ENCODE peak calls at places on chromosomes 13 and 19, in seven cellular contexts. U is iPS DF 6.9; Z is NCI-H1092 treated with DMSO at 0.1 percent for 48 hours; S is ELF-1; V is hypothalamus; B is activated T-cell treated with anti-CD3 and anti-CD28 coated beads for 1 hour; A is stimulated activated CD4-positive, alpha-beta T cell treated with anti-CD3 and anti-CD28 coated beads, Interleukin-2, amount 100 ng/mL, for 24 hours. K is an unnamed sample.
A peak's percentile ranks its signal among the peaks of the same experiment; 100 is the strongest.

GRCh38 chr19:53537523-53538377 is at the start of gene ZNF331:
- DNase-seq in U (no peak), Z (peak; percentile 36), S (peak; percentile 78), V (peak; percentile 46), B (peak; percentile 75), A (peak; percentile 88), K (no peak)

GRCh38 chr13:51967482-51968446 is 43.5 kb downstream of the ATP7B start:
- DNase-seq in U (no peak), Z (no peak), S (no peak), V (no peak), B (no peak), A (no peak), K (no peak)

GRCh38 chr13:73251866-73252265 is 193.1 kb downstream of the KLF5 start:
- DNase-seq in U (no peak), Z (no peak), S (no peak), V (no peak), B (no peak), A (no peak), K (no peak)

GRCh38 chr13:76043882-76044281 is 407.8 kb downstream of the LMO7 start:
- DNase-seq in U (no peak), Z (peak; percentile 24), S (no peak), V (no peak), B (no peak), A (no peak), K (peak; percentile 56)

GRCh38 chr19:5651361-5651760 is 28.5 kb downstream of the SAFB start:
- DNase-seq in U (no peak), Z (no peak), S (no peak), V (no peak), B (no peak), A (no peak), K (no peak)

GRCh38 chr19:38429055-38429810 is 3.2 kb upstream of the RASGRP4 start:
- DNase-seq in U (no peak), Z (no peak), S (no peak), V (no peak), B (no peak), A (peak; percentile 43), K (peak; percentile 8)

GRCh38 chr19:7883796-7884570 is 4.3 kb upstream of the LRRC8E start:
- DNase-seq in U (no peak), Z (no peak), S (no peak), V (no peak), B (no peak), A (no peak), K (no peak)

GRCh38 chr19:13074378-13074777 is 28.3 kb downstream of the LYL1 start:
- DNase-seq in U (no peak), Z (no peak), S (no peak), V (no peak), B (no peak), A (no peak), K (no peak)

GRCh38 chr13:27637289-27637626 is 15.6 kb downstream of the POLR1D start:
- DNase-seq in U (no peak), Z (no peak), S (no peak), V (no peak), B (no peak), A (no peak), K (no peak)

GRCh38 chr13:77623797-77624196 is 73.7 kb upstream of the SLAIN1 start:
- DNase-seq in U (no peak), Z (no peak), S (no peak), V (no peak), B (no peak), A (no peak), K (no peak)

GRCh38 chr13:39930060-39930459 is 274.6 kb downstream of the COG6 start:
- DNase-seq in U (no peak), Z (no peak), S (no peak), V (no peak), B (no peak), A (no peak), K (no peak)

GRCh38 chr19:5130371-5131030 is 161.6 kb downstream of the KDM4B start:
- DNase-seq in U (no peak), Z (no peak), S (no peak), V (no peak), B (peak; percentile 25), A (peak; percentile 33), K (no peak)

GRCh38 chr19:29837448-29837961 is 25.7 kb downstream of the CCNE1 start:
- DNase-seq in U (no peak), Z (no peak), S (no peak), V (no peak), B (no peak), A (peak; percentile 63), K (no peak)

GRCh38 chr19:49921871-49922755 is 6.9 kb upstream of the ATF5 start:
- DNase-seq in U (no peak), Z (no peak), S (no peak), V (no peak), B (no peak), A (no peak), K (no peak)

GRCh38 chr19:16584825-16585801 is 12.9 kb upstream of the SLC35E1 start:
- DNase-seq in U (no peak), Z (no peak), S (peak; percentile 22), V (no peak), B (no peak), A (no peak), K (no peak)

GRCh38 chr13:93320942-93321341 is 94.3 kb downstream of the GPC6 start:
- DNase-seq in U (no peak), Z (no peak), S (no peak), V (no peak), B (no peak), A (no peak), K (peak; percentile 42)

GRCh38 chr13:36377822-36378480 is 31.8 kb upstream of the SPART start:
- DNase-seq in U (no peak), Z (no peak), S (no peak), V (no peak), B (no peak), A (no peak), K (no peak)

GRCh38 chr13:60851378-60851777 is 454.4 kb downstream of the TDRD3 start:
- DNase-seq in U (no peak), Z (no peak), S (no peak), V (no peak), B (no peak), A (no peak), K (no peak)

GRCh38 chr19:12695090-12695489 is 1.3 kb downstream of the FBXW9 start:
- DNase-seq in U (no peak), Z (no peak), S (no peak), V (no peak), B (no peak), A (no peak), K (no peak)

GRCh38 chr19:44608391-44608821 is 5.0 kb upstream of the IGSF23 start:
- DNase-seq in U (no peak), Z (peak; percentile 5), S (no peak), V (no peak), B (no peak), A (no peak), K (peak; percentile 43)

GRCh38 chr19:29962777-29963176 is 20.7 kb downstream of the URI1 start:
- DNase-seq in U (no peak), Z (no peak), S (no peak), V (no peak), B (no peak), A (no peak), K (peak; percentile 29)

GRCh38 chr13:104414771-104415170 is 1348.6 kb upstream of the SLC10A2 start:
- DNase-seq in U (no peak), Z (no peak), S (no peak), V (no peak), B (no peak), A (no peak), K (peak; percentile 59)

GRCh38 chr13:69683921-69684663 is 423.5 kb upstream of the ATXN8OS start:
- DNase-seq in U (no peak), Z (peak; percentile 17), S (no peak), V (no peak), B (no peak), A (no peak), K (peak; percentile 89)